ENCODE peak calls at places on chromosomes 4 and X, in seven cellular contexts. One of them, this sample, is unnamed. For H3K36me3, the result is how much of the 10 kb centered on the place peaks cover.

GRCh38 chrX:46408553-46409407 is 136.4 kb downstream of the ZNF674 start:
- DNase-seq in tibial artery: peak
- DNase-seq in OCI-LY7: peak
- DNase-seq in adrenal gland: peak
- DNase-seq in heart left ventricle: peak
- DNase-seq in cardiac muscle cell: peak
- DNase-seq in lower lobe of right lung: peak
- DNase-seq in this sample: peak

GRCh38 chrX:24186986-24187385 is 37.5 kb downstream of the ZFX start:
- DNase-seq in tibial artery: no peak
- DNase-seq in OCI-LY7: no peak
- DNase-seq in adrenal gland: no peak
- DNase-seq in heart left ventricle: no peak
- DNase-seq in cardiac muscle cell: no peak
- DNase-seq in lower lobe of right lung: no peak
- DNase-seq in this sample: no peak

GRCh38 chr4:11429646-11430045 is 952 bp upstream of the HS3ST1 start:
- DNase-seq in heart left ventricle: no peak
- DNase-seq in tibial artery: no peak
- DNase-seq in lower lobe of right lung: no peak
- DNase-seq in adrenal gland: no peak
- DNase-seq in OCI-LY7: no peak
- DNase-seq in cardiac muscle cell: no peak
- DNase-seq in this sample: no peak

GRCh38 chrX:22698151-22698550 is 301.6 kb upstream of the DDX53 start:
- DNase-seq in tibial artery: no peak
- DNase-seq in adrenal gland: no peak
- DNase-seq in OCI-LY7: no peak
- DNase-seq in heart left ventricle: no peak
- DNase-seq in cardiac muscle cell: no peak
- DNase-seq in lower lobe of right lung: no peak
- DNase-seq in this sample: no peak

GRCh38 chr4:54539500-54540029 is 118.2 kb upstream of the KIT start:
- DNase-seq in adrenal gland: peak
- DNase-seq in tibial artery: peak
- DNase-seq in lower lobe of right lung: peak
- DNase-seq in OCI-LY7: no peak
- DNase-seq in cardiac muscle cell: peak
- DNase-seq in heart left ventricle: peak
- DNase-seq in this sample: no peak

GRCh38 chr4:146095867-146096266 is 79.7 kb upstream of the LSM6 start:
- DNase-seq in tibial artery: no peak
- DNase-seq in adrenal gland: no peak
- DNase-seq in lower lobe of right lung: no peak
- DNase-seq in heart left ventricle: no peak
- DNase-seq in cardiac muscle cell: no peak
- DNase-seq in OCI-LY7: no peak
- DNase-seq in this sample: no peak

GRCh38 chr4:173934201-173934600 is 349.3 kb downstream of the FBXO8 start:
- DNase-seq in OCI-LY7: no peak
- DNase-seq in cardiac muscle cell: peak
- DNase-seq in lower lobe of right lung: no peak
- DNase-seq in heart left ventricle: no peak
- DNase-seq in tibial artery: no peak
- DNase-seq in adrenal gland: no peak
- DNase-seq in this sample: no peak

GRCh38 chrX:9055354-9055753 is 21.4 kb upstream of the FAM9B start:
- DNase-seq in adrenal gland: no peak
- DNase-seq in tibial artery: no peak
- DNase-seq in heart left ventricle: no peak
- DNase-seq in OCI-LY7: no peak
- DNase-seq in lower lobe of right lung: no peak
- DNase-seq in cardiac muscle cell: no peak
- DNase-seq in this sample: no peak

GRCh38 chr4:87506974-87507701 is 22.0 kb downstream of the SPARCL1 start:
- DNase-seq in OCI-LY7: no peak
- DNase-seq in cardiac muscle cell: peak
- DNase-seq in lower lobe of right lung: no peak
- DNase-seq in heart left ventricle: no peak
- DNase-seq in tibial artery: no peak
- DNase-seq in adrenal gland: no peak
- DNase-seq in this sample: no peak

GRCh38 chr4:26909369-26909768 is 48.7 kb downstream of the STIM2 start:
- DNase-seq in tibial artery: no peak
- DNase-seq in lower lobe of right lung: no peak
- DNase-seq in adrenal gland: no peak
- DNase-seq in cardiac muscle cell: peak
- DNase-seq in OCI-LY7: no peak
- DNase-seq in heart left ventricle: no peak
- DNase-seq in this sample: no peak

GRCh38 chr4:175646802-175647201 is 165.3 kb downstream of the GPM6A start:
- DNase-seq in heart left ventricle: no peak
- DNase-seq in tibial artery: no peak
- DNase-seq in cardiac muscle cell: no peak
- DNase-seq in OCI-LY7: no peak
- DNase-seq in lower lobe of right lung: no peak
- DNase-seq in adrenal gland: no peak
- DNase-seq in this sample: no peak

GRCh38 chr4:176919631-176920030 is 126.9 kb upstream of the VEGFC start:
- DNase-seq in adrenal gland: no peak
- DNase-seq in tibial artery: no peak
- DNase-seq in heart left ventricle: no peak
- DNase-seq in OCI-LY7: no peak
- DNase-seq in cardiac muscle cell: no peak
- DNase-seq in lower lobe of right lung: no peak
- DNase-seq in this sample: no peak

GRCh38 chr4:168220893-168221292 is 97.7 kb downstream of the DDX60 start:
- DNase-seq in adrenal gland: no peak
- DNase-seq in heart left ventricle: no peak
- DNase-seq in cardiac muscle cell: no peak
- DNase-seq in tibial artery: no peak
- DNase-seq in lower lobe of right lung: no peak
- DNase-seq in OCI-LY7: no peak
- DNase-seq in this sample: no peak

GRCh38 chr4:148557793-148558192 is 115.6 kb upstream of the NR3C2 start:
- DNase-seq in adrenal gland: no peak
- DNase-seq in OCI-LY7: no peak
- DNase-seq in heart left ventricle: no peak
- DNase-seq in tibial artery: no peak
- DNase-seq in lower lobe of right lung: no peak
- DNase-seq in cardiac muscle cell: no peak
- DNase-seq in this sample: no peak

GRCh38 chr4:88003261-88003660 is 4.2 kb upstream of the PKD2 start:
- DNase-seq in tibial artery: no peak
- DNase-seq in heart left ventricle: no peak
- DNase-seq in OCI-LY7: no peak
- DNase-seq in adrenal gland: no peak
- DNase-seq in lower lobe of right lung: no peak
- DNase-seq in cardiac muscle cell: no peak
- DNase-seq in this sample: no peak

GRCh38 chr4:114265342-114265741 is 285.9 kb upstream of the ARSJ start:
- DNase-seq in cardiac muscle cell: no peak
- DNase-seq in heart left ventricle: no peak
- DNase-seq in tibial artery: no peak
- DNase-seq in OCI-LY7: no peak
- DNase-seq in adrenal gland: no peak
- DNase-seq in lower lobe of right lung: no peak
- DNase-seq in this sample: no peak

GRCh38 chr4:114264452-114264851 is 285.0 kb upstream of the ARSJ start:
- DNase-seq in cardiac muscle cell: no peak
- DNase-seq in OCI-LY7: no peak
- DNase-seq in tibial artery: no peak
- DNase-seq in heart left ventricle: no peak
- DNase-seq in adrenal gland: no peak
- DNase-seq in lower lobe of right lung: no peak
- DNase-seq in this sample: no peak

GRCh38 chr4:114267976-114268375 is 288.5 kb upstream of the ARSJ start:
- DNase-seq in heart left ventricle: no peak
- DNase-seq in lower lobe of right lung: no peak
- DNase-seq in OCI-LY7: no peak
- DNase-seq in tibial artery: no peak
- DNase-seq in cardiac muscle cell: peak
- DNase-seq in adrenal gland: no peak
- DNase-seq in this sample: no peak

GRCh38 chr4:114264877-114265291 is 285.4 kb upstream of the ARSJ start:
- DNase-seq in cardiac muscle cell: no peak
- DNase-seq in OCI-LY7: no peak
- DNase-seq in heart left ventricle: no peak
- DNase-seq in adrenal gland: no peak
- DNase-seq in tibial artery: no peak
- DNase-seq in lower lobe of right lung: no peak
- DNase-seq in this sample: no peak

DNA sequence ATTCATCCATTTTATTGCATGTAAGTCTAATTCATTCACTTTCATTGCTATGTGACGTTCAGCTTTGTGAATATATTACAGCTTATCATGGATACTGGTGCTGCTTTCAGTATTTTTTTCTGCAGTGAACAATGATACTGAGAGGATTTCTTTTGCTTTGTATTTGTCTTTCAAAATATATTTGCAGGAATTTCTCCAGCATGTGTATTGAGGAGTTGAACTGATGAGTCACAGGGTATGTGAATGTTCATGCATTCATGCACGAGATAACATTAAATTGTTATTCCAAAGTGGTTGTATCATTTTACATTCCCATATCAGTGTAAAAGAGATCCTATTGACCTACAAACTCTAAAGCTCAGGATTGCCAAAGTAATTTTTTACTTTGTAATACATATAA is 283.8 kb upstream of the ARSJ start:
- DNase-seq in tibial artery: no peak
- DNase-seq in cardiac muscle cell: peak
- DNase-seq in heart left ventricle: no peak
- DNase-seq in OCI-LY7: no peak
- DNase-seq in lower lobe of right lung: no peak
- DNase-seq in adrenal gland: no peak
- DNase-seq in this sample: no peak
- H3K27ac ChIP-seq in tibial artery: no peak
- H3K27ac ChIP-seq in cardiac muscle cell: no peak
- H3K27ac ChIP-seq in heart left ventricle: no peak
- H3K27ac ChIP-seq in OCI-LY7: no peak
- H3K27ac ChIP-seq in lower lobe of right lung: no peak
- H3K27ac ChIP-seq in adrenal gland: no peak
- H3K27ac ChIP-seq in this sample: no peak

GRCh38 chr4:36244257-36245084 is at the start of gene ARAP2:
- DNase-seq in cardiac muscle cell: peak
- DNase-seq in adrenal gland: peak
- DNase-seq in tibial artery: peak
- DNase-seq in lower lobe of right lung: peak
- DNase-seq in heart left ventricle: peak
- DNase-seq in OCI-LY7: peak
- DNase-seq in this sample: peak
- TF ChIP-seq CTCF in cardiac muscle cell: no peak
- TF ChIP-seq CTCF in adrenal gland: no peak
- TF ChIP-seq CTCF in tibial artery: no peak
- TF ChIP-seq CTCF in lower lobe of right lung: no peak
- TF ChIP-seq CTCF in heart left ventricle: no peak
- TF ChIP-seq CTCF in OCI-LY7: no peak
- TF ChIP-seq CTCF in this sample: no peak

DNA sequence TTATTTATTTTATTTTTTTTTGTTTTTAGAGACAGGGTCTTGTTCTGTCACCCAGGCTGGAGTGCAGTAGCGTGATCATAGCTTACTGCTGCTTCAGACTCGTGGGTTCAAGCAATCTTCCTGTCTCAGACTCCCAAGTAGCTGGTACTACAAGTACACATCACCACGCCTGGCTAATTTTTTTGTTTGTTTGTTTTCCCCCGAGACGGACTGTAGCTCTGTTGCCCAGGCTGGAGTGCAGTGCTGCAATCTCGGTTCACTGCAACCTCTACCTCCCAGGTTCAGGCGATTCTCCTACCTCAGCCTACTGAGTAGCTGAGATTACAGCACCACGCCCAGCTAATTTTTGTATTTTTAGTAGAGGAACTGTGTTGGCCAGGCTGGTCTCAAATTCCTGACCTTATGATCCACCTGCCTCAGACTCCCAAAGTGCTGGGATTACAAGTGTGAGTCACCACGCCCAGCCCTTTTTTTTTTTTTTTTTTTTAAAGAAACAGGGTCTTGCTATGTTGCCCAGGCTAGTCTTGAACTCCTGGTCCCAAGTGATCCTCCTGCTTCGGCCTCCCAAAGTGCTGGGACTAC is 32.2 kb downstream of the COPS4 start:
- DNase-seq in OCI-LY7: no peak
- DNase-seq in tibial artery: no peak
- DNase-seq in heart left ventricle: no peak
- DNase-seq in lower lobe of right lung: no peak
- DNase-seq in cardiac muscle cell: no peak
- DNase-seq in adrenal gland: no peak
- DNase-seq in this sample: no peak
- H3K36me3 ChIP-seq in OCI-LY7: half or more
- H3K36me3 ChIP-seq in tibial artery: half or more
- H3K36me3 ChIP-seq in heart left ventricle: half or more
- H3K36me3 ChIP-seq in lower lobe of right lung: half or more
- H3K36me3 ChIP-seq in cardiac muscle cell: half or more
- H3K36me3 ChIP-seq in adrenal gland: under half
- H3K36me3 ChIP-seq in this sample: under half

GRCh38 chr4:2042947-2043395 is 16.2 kb upstream of the NAT8L start:
- DNase-seq in tibial artery: no peak
- DNase-seq in heart left ventricle: no peak
- DNase-seq in cardiac muscle cell: no peak
- DNase-seq in OCI-LY7: no peak
- DNase-seq in lower lobe of right lung: no peak
- DNase-seq in adrenal gland: peak
- DNase-seq in this sample: no peak

GRCh38 chr4:2042207-2042946 is 16.8 kb upstream of the NAT8L start:
- DNase-seq in tibial artery: no peak
- DNase-seq in OCI-LY7: peak
- DNase-seq in lower lobe of right lung: peak
- DNase-seq in cardiac muscle cell: no peak
- DNase-seq in adrenal gland: peak
- DNase-seq in heart left ventricle: no peak
- DNase-seq in this sample: peak

GRCh38 chr4:2040391-2041233 is 18.5 kb upstream of the NAT8L start:
- DNase-seq in cardiac muscle cell: no peak
- DNase-seq in lower lobe of right lung: no peak
- DNase-seq in heart left ventricle: no peak
- DNase-seq in adrenal gland: peak
- DNase-seq in tibial artery: no peak
- DNase-seq in OCI-LY7: no peak
- DNase-seq in this sample: no peak

GRCh38 chr4:2043396-2044118 is 15.6 kb upstream of the NAT8L start:
- DNase-seq in cardiac muscle cell: no peak
- DNase-seq in heart left ventricle: no peak
- DNase-seq in lower lobe of right lung: no peak
- DNase-seq in OCI-LY7: no peak
- DNase-seq in tibial artery: no peak
- DNase-seq in adrenal gland: peak
- DNase-seq in this sample: no peak

GRCh38 chr4:2041234-2042130 is 17.6 kb upstream of the NAT8L start:
- DNase-seq in adrenal gland: peak
- DNase-seq in lower lobe of right lung: peak
- DNase-seq in cardiac muscle cell: peak
- DNase-seq in heart left ventricle: peak
- DNase-seq in tibial artery: peak
- DNase-seq in OCI-LY7: peak
- DNase-seq in this sample: peak
- H3K27ac ChIP-seq in adrenal gland: no peak
- H3K27ac ChIP-seq in lower lobe of right lung: peak
- H3K27ac ChIP-seq in cardiac muscle cell: no peak
- H3K27ac ChIP-seq in heart left ventricle: no peak
- H3K27ac ChIP-seq in tibial artery: no peak
- H3K27ac ChIP-seq in OCI-LY7: no peak
- H3K27ac ChIP-seq in this sample: no peak

This sample was measured in CD8-positive, alpha-beta T cell.